ENCODE peak calls at places on chromosomes 12 and 14, in six cellular contexts. One of them, this sample, is unnamed.

GRCh38 chr12:49553512-49554088 is 14.3 kb downstream of the MCRS1 start:
- DNase-seq in endothelial cell of umbilical vein: peak; percentile 44
- DNase-seq in A549: peak; percentile 71
- DNase-seq in breast epithelium: no peak
- DNase-seq in transverse colon: no peak
- DNase-seq in prostate gland: no peak
- DNase-seq in this sample: no peak

GRCh38 chr12:51326762-51327439 is 2.9 kb upstream of the BIN2 start:
- DNase-seq in endothelial cell of umbilical vein: peak; percentile 26
- DNase-seq in A549: no peak
- DNase-seq in breast epithelium: no peak
- DNase-seq in transverse colon: no peak
- DNase-seq in prostate gland: no peak
- DNase-seq in this sample: peak; percentile 41

GRCh38 chr12:51869931-51870330 is 18.0 kb upstream of the ANKRD33 start:
- DNase-seq in endothelial cell of umbilical vein: no peak
- DNase-seq in A549: no peak
- DNase-seq in breast epithelium: no peak
- DNase-seq in transverse colon: no peak
- DNase-seq in prostate gland: no peak
- DNase-seq in this sample: no peak

GRCh38 chr12:65791400-65791799 is 32.9 kb upstream of the HMGA2 start:
- DNase-seq in endothelial cell of umbilical vein: no peak
- DNase-seq in A549: no peak
- DNase-seq in breast epithelium: no peak
- DNase-seq in transverse colon: no peak
- DNase-seq in prostate gland: no peak
- DNase-seq in this sample: no peak

GRCh38 chr12:40697566-40698257 is 5.5 kb downstream of the CNTN1 start:
- DNase-seq in endothelial cell of umbilical vein: no peak
- DNase-seq in A549: no peak
- DNase-seq in breast epithelium: no peak
- DNase-seq in transverse colon: no peak
- DNase-seq in prostate gland: peak; percentile 44
- DNase-seq in this sample: no peak

GRCh38 chr14:52835122-52835903 is 43.9 kb upstream of the GNPNAT1 start:
- DNase-seq in endothelial cell of umbilical vein: no peak
- DNase-seq in A549: peak; percentile 66
- DNase-seq in breast epithelium: no peak
- DNase-seq in transverse colon: no peak
- DNase-seq in prostate gland: no peak
- DNase-seq in this sample: no peak

GRCh38 chr14:99350751-99351150 is 78.8 kb upstream of the BCL11B start:
- DNase-seq in endothelial cell of umbilical vein: no peak
- DNase-seq in A549: no peak
- DNase-seq in breast epithelium: no peak
- DNase-seq in transverse colon: no peak
- DNase-seq in prostate gland: no peak
- DNase-seq in this sample: peak; percentile 9

GRCh38 chr14:38578278-38578681 is 322.4 kb upstream of the CLEC14A start:
- DNase-seq in endothelial cell of umbilical vein: no peak
- DNase-seq in A549: no peak
- DNase-seq in breast epithelium: no peak
- DNase-seq in transverse colon: no peak
- DNase-seq in prostate gland: no peak
- DNase-seq in this sample: no peak

GRCh38 chr12:19031032-19031431 is 98.5 kb upstream of the PLEKHA5 start:
- DNase-seq in endothelial cell of umbilical vein: no peak
- DNase-seq in A549: peak; percentile 47
- DNase-seq in breast epithelium: no peak
- DNase-seq in transverse colon: no peak
- DNase-seq in prostate gland: no peak
- DNase-seq in this sample: no peak

GRCh38 chr12:132117558-132117875 is 26.6 kb downstream of the DDX51 start:
- DNase-seq in endothelial cell of umbilical vein: no peak
- DNase-seq in A549: peak; percentile 11
- DNase-seq in breast epithelium: no peak
- DNase-seq in transverse colon: no peak
- DNase-seq in prostate gland: no peak
- DNase-seq in this sample: no peak

GRCh38 chr14:76955575-76956252 is 72.8 kb downstream of the IRF2BPL start:
- DNase-seq in endothelial cell of umbilical vein: no peak
- DNase-seq in A549: no peak
- DNase-seq in breast epithelium: no peak
- DNase-seq in transverse colon: no peak
- DNase-seq in prostate gland: peak; percentile 48
- DNase-seq in this sample: no peak

GRCh38 chr12:100564090-100564489 is 9.4 kb upstream of the GAS2L3 start:
- DNase-seq in endothelial cell of umbilical vein: peak; percentile 91
- DNase-seq in A549: no peak
- DNase-seq in breast epithelium: no peak
- DNase-seq in transverse colon: no peak
- DNase-seq in prostate gland: no peak
- DNase-seq in this sample: no peak

GRCh38 chr14:96271421-96271762 is 15.4 kb downstream of the BDKRB1 start:
- DNase-seq in endothelial cell of umbilical vein: no peak
- DNase-seq in A549: no peak
- DNase-seq in breast epithelium: no peak
- DNase-seq in transverse colon: no peak
- DNase-seq in prostate gland: no peak
- DNase-seq in this sample: no peak

GRCh38 chr12:123457980-123458779 is at the start of gene SNRNP35:
- DNase-seq in endothelial cell of umbilical vein: peak; percentile 89
- DNase-seq in A549: peak; percentile 69
- DNase-seq in breast epithelium: peak; percentile 67
- DNase-seq in transverse colon: peak; percentile 85
- DNase-seq in prostate gland: peak; percentile 66
- DNase-seq in this sample: peak; percentile 61

GRCh38 chr12:42144174-42144423 is 575 bp downstream of the GXYLT1 start:
- DNase-seq in endothelial cell of umbilical vein: no peak
- DNase-seq in A549: no peak
- DNase-seq in breast epithelium: no peak
- DNase-seq in transverse colon: no peak
- DNase-seq in prostate gland: peak; percentile 6
- DNase-seq in this sample: no peak

GRCh38 chr14:104937161-104937560 is 12.5 kb downstream of the PLD4 start:
- DNase-seq in endothelial cell of umbilical vein: no peak
- DNase-seq in A549: no peak
- DNase-seq in breast epithelium: no peak
- DNase-seq in transverse colon: no peak
- DNase-seq in prostate gland: no peak
- DNase-seq in this sample: no peak

GRCh38 chr12:91502208-91502607 is 319.6 kb upstream of the DCN start:
- DNase-seq in endothelial cell of umbilical vein: no peak
- DNase-seq in A549: no peak
- DNase-seq in breast epithelium: no peak
- DNase-seq in transverse colon: no peak
- DNase-seq in prostate gland: no peak
- DNase-seq in this sample: no peak

GRCh38 chr12:25236190-25236589 is 14.5 kb downstream of the KRAS start:
- DNase-seq in endothelial cell of umbilical vein: no peak
- DNase-seq in A549: no peak
- DNase-seq in breast epithelium: no peak
- DNase-seq in transverse colon: no peak
- DNase-seq in prostate gland: no peak
- DNase-seq in this sample: no peak

GRCh38 chr12:1078002-1078401 is 87.0 kb downstream of the ERC1 start:
- DNase-seq in endothelial cell of umbilical vein: no peak
- DNase-seq in A549: no peak
- DNase-seq in breast epithelium: no peak
- DNase-seq in transverse colon: no peak
- DNase-seq in prostate gland: no peak
- DNase-seq in this sample: no peak

GRCh38 chr12:1077036-1077803 is 86.2 kb downstream of the ERC1 start:
- DNase-seq in endothelial cell of umbilical vein: no peak
- DNase-seq in A549: no peak
- DNase-seq in breast epithelium: no peak
- DNase-seq in transverse colon: no peak
- DNase-seq in prostate gland: no peak
- DNase-seq in this sample: no peak

GRCh38 chr12:1083086-1083887 is 92.3 kb downstream of the ERC1 start:
- DNase-seq in endothelial cell of umbilical vein: no peak
- DNase-seq in A549: no peak
- DNase-seq in breast epithelium: no peak
- DNase-seq in transverse colon: no peak
- DNase-seq in prostate gland: no peak
- DNase-seq in this sample: no peak

GRCh38 chr12:1083888-1084262 is 92.9 kb downstream of the ERC1 start:
- DNase-seq in endothelial cell of umbilical vein: no peak
- DNase-seq in A549: no peak
- DNase-seq in breast epithelium: no peak
- DNase-seq in transverse colon: no peak
- DNase-seq in prostate gland: peak; percentile 53
- DNase-seq in this sample: no peak

DNA sequence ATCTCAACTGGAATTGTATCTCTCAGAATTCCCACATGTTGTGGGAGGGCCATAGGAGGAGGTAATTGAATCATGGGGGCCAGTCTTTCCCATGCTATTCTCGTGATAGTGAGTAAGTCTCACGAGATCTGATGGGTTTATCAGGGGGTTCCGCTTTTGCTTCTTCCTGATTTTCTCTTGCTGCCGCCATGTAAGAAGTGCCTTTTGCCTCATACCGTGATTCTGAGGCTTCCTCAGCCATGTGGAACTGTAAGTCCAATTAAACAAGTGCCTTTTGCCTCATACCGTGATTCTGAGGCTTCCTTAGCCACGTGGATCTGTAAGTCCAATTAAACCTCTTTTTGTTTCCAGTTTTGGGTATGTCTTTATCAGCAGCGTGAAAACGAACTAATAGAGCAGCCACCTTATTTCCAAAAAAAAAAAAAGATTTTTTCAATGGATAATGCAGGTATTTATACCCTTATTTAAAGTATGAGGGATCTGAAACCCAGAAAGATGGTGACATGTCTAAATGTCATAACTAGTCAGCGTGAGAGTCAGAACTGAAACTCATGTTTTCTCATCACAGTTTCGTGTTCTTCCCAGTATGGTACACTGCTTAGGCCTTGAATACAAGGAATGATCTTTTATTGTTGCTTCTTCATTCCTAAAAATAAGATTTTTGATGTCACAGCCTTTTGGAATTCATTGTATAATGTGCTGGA is 89.6 kb downstream of the ERC1 start:
- DNase-seq in endothelial cell of umbilical vein: no peak
- DNase-seq in A549: no peak
- DNase-seq in breast epithelium: no peak
- DNase-seq in transverse colon: no peak
- DNase-seq in prostate gland: no peak
- DNase-seq in this sample: no peak
- H3K4me3 ChIP-seq in endothelial cell of umbilical vein: no peak overlapping the region
- H3K4me3 ChIP-seq in A549: no peak overlapping the region
- H3K4me3 ChIP-seq in breast epithelium: no peak overlapping the region
- H3K4me3 ChIP-seq in transverse colon: no peak overlapping the region
- H3K4me3 ChIP-seq in prostate gland: no peak overlapping the region
- H3K4me3 ChIP-seq in this sample: no peak overlapping the region

DNA sequence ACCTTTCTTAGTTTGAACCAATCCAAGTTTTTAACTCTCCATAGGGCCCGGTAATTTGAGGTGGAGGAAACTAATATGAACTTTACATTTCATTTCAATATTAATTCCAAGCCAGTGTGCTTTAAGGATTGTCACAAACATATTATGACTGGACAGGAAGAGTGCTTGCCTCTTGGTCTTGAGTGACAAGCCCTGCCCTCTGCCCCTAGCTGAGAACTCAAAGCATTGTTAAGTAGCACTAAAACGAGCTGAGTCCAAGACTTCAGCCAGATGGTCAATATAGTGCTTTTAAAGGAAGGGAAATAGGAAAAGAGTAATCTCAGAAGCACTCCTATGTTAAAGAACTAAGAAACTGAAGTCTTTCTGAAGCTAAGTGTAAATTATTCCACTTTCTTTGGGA is 17.1 kb downstream of the TRMT5 start:
- DNase-seq in endothelial cell of umbilical vein: peak; percentile 81
- DNase-seq in A549: no peak
- DNase-seq in breast epithelium: no peak
- DNase-seq in transverse colon: no peak
- DNase-seq in prostate gland: no peak
- DNase-seq in this sample: no peak
- H3K4me1 ChIP-seq in endothelial cell of umbilical vein: peaks cover 13% of the 10 kb centered on the region
- H3K4me1 ChIP-seq in A549: peaks cover 27% of the 10 kb centered on the region
- H3K4me1 ChIP-seq in breast epithelium: no peaks in the 10 kb centered on the region
- H3K4me1 ChIP-seq in transverse colon: no peaks in the 10 kb centered on the region
- H3K4me1 ChIP-seq in prostate gland: no peaks in the 10 kb centered on the region
- H3K4me1 ChIP-seq in this sample: no peaks in the 10 kb centered on the region

GRCh38 chr12:11651377-11651776 is 1.9 kb downstream of the ETV6 start:
- DNase-seq in endothelial cell of umbilical vein: no peak
- DNase-seq in A549: no peak
- DNase-seq in breast epithelium: no peak
- DNase-seq in transverse colon: no peak
- DNase-seq in prostate gland: no peak
- DNase-seq in this sample: no peak

GRCh38 chr12:11650697-11651281 is 1.3 kb downstream of the ETV6 start:
- DNase-seq in endothelial cell of umbilical vein: peak; percentile 68
- DNase-seq in A549: peak; percentile 7
- DNase-seq in breast epithelium: no peak
- DNase-seq in transverse colon: peak; percentile 15
- DNase-seq in prostate gland: no peak
- DNase-seq in this sample: no peak

GRCh38 chr12:11651785-11652184 is 2.3 kb downstream of the ETV6 start:
- DNase-seq in endothelial cell of umbilical vein: peak; percentile 54
- DNase-seq in A549: no peak
- DNase-seq in breast epithelium: no peak
- DNase-seq in transverse colon: peak; percentile 27
- DNase-seq in prostate gland: no peak
- DNase-seq in this sample: no peak

GRCh38 chr12:11653215-11653753 is 3.8 kb downstream of the ETV6 start:
- DNase-seq in endothelial cell of umbilical vein: peak; percentile 39
- DNase-seq in A549: no peak
- DNase-seq in breast epithelium: no peak
- DNase-seq in transverse colon: peak; percentile 17
- DNase-seq in prostate gland: no peak
- DNase-seq in this sample: no peak

DNA sequence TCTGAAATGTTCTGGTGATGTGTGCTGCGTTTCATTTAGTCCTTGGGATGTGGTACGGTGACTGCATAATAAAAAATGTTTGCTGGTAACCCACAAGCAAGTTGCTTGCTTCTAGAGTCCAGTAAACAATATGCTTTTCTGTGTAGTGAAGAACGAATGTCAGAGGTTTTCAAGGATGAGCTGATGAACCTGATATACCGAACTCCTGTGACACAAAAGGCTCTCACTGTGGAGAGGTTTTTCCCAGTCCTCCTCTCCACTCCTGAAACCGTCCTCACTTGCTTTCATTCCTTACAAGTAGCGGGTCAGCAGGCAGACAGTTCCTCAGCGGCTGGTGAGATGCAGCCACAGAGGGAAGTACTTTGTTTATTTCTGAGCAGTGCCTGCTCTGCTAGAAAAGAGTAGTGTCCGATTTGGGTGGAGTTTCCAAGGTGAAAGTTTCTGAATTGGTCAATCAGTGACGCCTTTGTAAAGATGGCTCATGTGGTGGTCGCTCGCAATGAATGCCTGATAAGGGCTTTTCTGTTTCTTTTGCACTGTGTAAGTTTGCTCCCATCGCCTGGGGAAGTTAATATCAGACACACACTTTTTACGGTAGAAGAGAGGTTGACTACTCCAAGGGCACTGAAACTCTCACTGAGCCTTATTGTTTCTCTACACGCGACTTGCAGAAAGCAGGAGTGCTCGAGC is 3.0 kb downstream of the ETV6 start:
- DNase-seq in endothelial cell of umbilical vein: peak; percentile 67
- DNase-seq in A549: no peak
- DNase-seq in breast epithelium: no peak
- DNase-seq in transverse colon: peak; percentile 65
- DNase-seq in prostate gland: peak; percentile 39
- DNase-seq in this sample: no peak
- TF ChIP-seq POLR2A in endothelial cell of umbilical vein: no peak
- TF ChIP-seq POLR2A in A549: no peak
- TF ChIP-seq POLR2A in breast epithelium: no peak
- TF ChIP-seq POLR2A in transverse colon: peak; percentile 58
- TF ChIP-seq POLR2A in prostate gland: no peak
- TF ChIP-seq POLR2A in this sample: peak; percentile 14

GRCh38 chr12:93855265-93855664 is 178.1 kb downstream of the CRADD start:
- DNase-seq in endothelial cell of umbilical vein: no peak
- DNase-seq in A549: no peak
- DNase-seq in breast epithelium: no peak
- DNase-seq in transverse colon: no peak
- DNase-seq in prostate gland: no peak
- DNase-seq in this sample: no peak
- H3K4me3 ChIP-seq in endothelial cell of umbilical vein: no peak overlapping the region
- H3K4me3 ChIP-seq in A549: no peak overlapping the region
- H3K4me3 ChIP-seq in breast epithelium: no peak overlapping the region
- H3K4me3 ChIP-seq in transverse colon: no peak overlapping the region
- H3K4me3 ChIP-seq in prostate gland: no peak overlapping the region
- H3K4me3 ChIP-seq in this sample: no peak overlapping the region

This sample was measured in tibial nerve.